ENCODE peak calls at places on chromosomes 2 and 18, in four cellular contexts. One of them, this sample, is unnamed.

GRCh38 chr2:238433941-238434845 is 7.5 kb downstream of the ASB1 start:
- DNase-seq in NCI-H1417 treated with DMSO at 0.1 percent for 48 hours: no peak
- DNase-seq in activated naive CD4-positive, alpha-beta T cell treated with anti-CD3 and anti-CD28 coated beads, Interleukin-2, amount 50 U/mL, for 16 hours: no peak
- DNase-seq in fibroblast of mammary gland: peak
- DNase-seq in this sample: no peak

GRCh38 chr2:110157153-110157793 is 41.7 kb upstream of the MALL start:
- DNase-seq in NCI-H1417 treated with DMSO at 0.1 percent for 48 hours: no peak
- DNase-seq in activated naive CD4-positive, alpha-beta T cell treated with anti-CD3 and anti-CD28 coated beads, Interleukin-2, amount 50 U/mL, for 16 hours: peak
- DNase-seq in fibroblast of mammary gland: peak
- DNase-seq in this sample: peak

GRCh38 chr2:219045937-219046550 is 4.7 kb upstream of the CFAP65 start:
- DNase-seq in NCI-H1417 treated with DMSO at 0.1 percent for 48 hours: no peak
- DNase-seq in activated naive CD4-positive, alpha-beta T cell treated with anti-CD3 and anti-CD28 coated beads, Interleukin-2, amount 50 U/mL, for 16 hours: no peak
- DNase-seq in fibroblast of mammary gland: peak
- DNase-seq in this sample: no peak

GRCh38 chr2:71534201-71534600 is 80.8 kb downstream of the DYSF start:
- DNase-seq in NCI-H1417 treated with DMSO at 0.1 percent for 48 hours: no peak
- DNase-seq in activated naive CD4-positive, alpha-beta T cell treated with anti-CD3 and anti-CD28 coated beads, Interleukin-2, amount 50 U/mL, for 16 hours: no peak
- DNase-seq in fibroblast of mammary gland: no peak
- DNase-seq in this sample: no peak

GRCh38 chr18:57146956-57147636 is at the start of gene BOD1L2:
- DNase-seq in NCI-H1417 treated with DMSO at 0.1 percent for 48 hours: no peak
- DNase-seq in activated naive CD4-positive, alpha-beta T cell treated with anti-CD3 and anti-CD28 coated beads, Interleukin-2, amount 50 U/mL, for 16 hours: no peak
- DNase-seq in fibroblast of mammary gland: no peak
- DNase-seq in this sample: no peak

GRCh38 chr18:21105936-21106335 is 5.7 kb downstream of the ROCK1 start:
- DNase-seq in NCI-H1417 treated with DMSO at 0.1 percent for 48 hours: no peak
- DNase-seq in activated naive CD4-positive, alpha-beta T cell treated with anti-CD3 and anti-CD28 coated beads, Interleukin-2, amount 50 U/mL, for 16 hours: no peak
- DNase-seq in fibroblast of mammary gland: no peak
- DNase-seq in this sample: no peak

GRCh38 chr2:128317186-128317897 is 1.3 kb downstream of the HS6ST1 start:
- DNase-seq in NCI-H1417 treated with DMSO at 0.1 percent for 48 hours: no peak
- DNase-seq in activated naive CD4-positive, alpha-beta T cell treated with anti-CD3 and anti-CD28 coated beads, Interleukin-2, amount 50 U/mL, for 16 hours: peak
- DNase-seq in fibroblast of mammary gland: no peak
- DNase-seq in this sample: peak

GRCh38 chr2:19299522-19299921 is 58.9 kb downstream of the OSR1 start:
- DNase-seq in NCI-H1417 treated with DMSO at 0.1 percent for 48 hours: no peak
- DNase-seq in activated naive CD4-positive, alpha-beta T cell treated with anti-CD3 and anti-CD28 coated beads, Interleukin-2, amount 50 U/mL, for 16 hours: no peak
- DNase-seq in fibroblast of mammary gland: no peak
- DNase-seq in this sample: no peak

GRCh38 chr2:128347701-128348504 is 29.2 kb upstream of the HS6ST1 start:
- DNase-seq in NCI-H1417 treated with DMSO at 0.1 percent for 48 hours: no peak
- DNase-seq in activated naive CD4-positive, alpha-beta T cell treated with anti-CD3 and anti-CD28 coated beads, Interleukin-2, amount 50 U/mL, for 16 hours: no peak
- DNase-seq in fibroblast of mammary gland: peak
- DNase-seq in this sample: no peak

GRCh38 chr2:172380436-172381274 is 46.7 kb upstream of the ITGA6 start:
- DNase-seq in NCI-H1417 treated with DMSO at 0.1 percent for 48 hours: no peak
- DNase-seq in activated naive CD4-positive, alpha-beta T cell treated with anti-CD3 and anti-CD28 coated beads, Interleukin-2, amount 50 U/mL, for 16 hours: no peak
- DNase-seq in fibroblast of mammary gland: no peak
- DNase-seq in this sample: no peak

GRCh38 chr18:59085126-59085794 is 54.4 kb upstream of the SEC11C start:
- DNase-seq in NCI-H1417 treated with DMSO at 0.1 percent for 48 hours: no peak
- DNase-seq in activated naive CD4-positive, alpha-beta T cell treated with anti-CD3 and anti-CD28 coated beads, Interleukin-2, amount 50 U/mL, for 16 hours: no peak
- DNase-seq in fibroblast of mammary gland: no peak
- DNase-seq in this sample: no peak

GRCh38 chr2:133362061-133362476 is 206.2 kb downstream of the NCKAP5 start:
- DNase-seq in NCI-H1417 treated with DMSO at 0.1 percent for 48 hours: no peak
- DNase-seq in activated naive CD4-positive, alpha-beta T cell treated with anti-CD3 and anti-CD28 coated beads, Interleukin-2, amount 50 U/mL, for 16 hours: no peak
- DNase-seq in fibroblast of mammary gland: peak
- DNase-seq in this sample: no peak

GRCh38 chr2:240818543-240819403 is 1.2 kb downstream of the KIF1A start:
- DNase-seq in NCI-H1417 treated with DMSO at 0.1 percent for 48 hours: no peak
- DNase-seq in activated naive CD4-positive, alpha-beta T cell treated with anti-CD3 and anti-CD28 coated beads, Interleukin-2, amount 50 U/mL, for 16 hours: no peak
- DNase-seq in fibroblast of mammary gland: no peak
- DNase-seq in this sample: no peak

GRCh38 chr2:231691251-231691772 is 17.0 kb upstream of the PTMA start:
- DNase-seq in NCI-H1417 treated with DMSO at 0.1 percent for 48 hours: no peak
- DNase-seq in activated naive CD4-positive, alpha-beta T cell treated with anti-CD3 and anti-CD28 coated beads, Interleukin-2, amount 50 U/mL, for 16 hours: no peak
- DNase-seq in fibroblast of mammary gland: no peak
- DNase-seq in this sample: no peak

This sample was measured in GM19239.